ENCODE peak calls at places on chromosomes 12 and 14, in seven cellular contexts. K is fibroblast of lung, L is fibroblast of mammary gland, R is cardiac muscle cell, S is tibial artery, W is cardiac fibroblast, H is psoas muscle. T is an unnamed sample.

GRCh38 chr14:36580856-36581831 is 1.3 kb downstream of the NKX2-8 start:
- DNase-seq in L (peak), S (no peak), K (peak), R (peak), W (peak), H (no peak), T (no peak)

GRCh38 chr14:42944284-42944683 is 1337.6 kb downstream of the LRFN5 start:
- DNase-seq in S (no peak), W (peak), K (peak), H (no peak), L (peak), R (peak), T (no peak)

GRCh38 chr14:59657769-59658168 is 81.2 kb upstream of the CCDC175 start:
- DNase-seq in W (no peak), K (no peak), S (no peak), R (no peak), H (no peak), L (no peak), T (no peak)

GRCh38 chr14:31420013-31420318 is 384 bp downstream of the HEATR5A start:
- DNase-seq in H (peak), S (peak), L (no peak), K (no peak), W (no peak), R (no peak), T (peak)

GRCh38 chr12:11729439-11730150 is 80.1 kb downstream of the ETV6 start:
- DNase-seq in K (no peak), R (no peak), H (no peak), L (no peak), W (no peak), S (no peak), T (no peak)

GRCh38 chr12:108730337-108731104 is 797 bp downstream of the CORO1C start:
- DNase-seq in L (peak), S (peak), K (peak), W (peak), R (peak), H (peak), T (no peak)

GRCh38 chr14:32134448-32135070 is 57.5 kb downstream of the ARHGAP5 start:
- DNase-seq in L (peak), S (no peak), W (no peak), R (peak), H (no peak), K (peak), T (peak)

GRCh38 chr12:43255642-43256041 is 296.4 kb downstream of the ADAMTS20 start:
- DNase-seq in H (no peak), W (no peak), L (no peak), K (no peak), S (no peak), R (no peak), T (no peak)

GRCh38 chr12:69733638-69734037 is 5.0 kb upstream of the RAB3IP start:
- DNase-seq in K (no peak), W (no peak), H (no peak), L (no peak), R (no peak), S (no peak), T (no peak)

GRCh38 chr14:53151867-53152626 is 1.1 kb downstream of the DDHD1 start:
- DNase-seq in W (peak), K (peak), L (peak), S (peak), R (peak), H (peak), T (peak)
- TF ChIP-seq CTCF in W (peak), K (no peak), L (peak), S (peak), R (peak), H (no peak), T (peak)

GRCh38 chr12:1583421-1584078 is 10.8 kb downstream of the FBXL14 start:
- DNase-seq in R (peak), L (peak), W (peak), K (peak), H (no peak), S (peak), T (no peak)
- H3K4me3 ChIP-seq in R (no peak), L (no peak), W (no peak), K (peak), H (peak), S (peak), T (no peak)

GRCh38 chr14:21846227-21846885 is 172.7 kb upstream of the OR4E1 start:
- DNase-seq in K (no peak), R (peak), W (no peak), H (no peak), S (no peak), L (peak), T (no peak)
- TF ChIP-seq CTCF in K (peak), R (peak), W (peak), H (peak), S (no peak), L (peak), T (peak)

GRCh38 chr14:65167072-65167645 is 64.8 kb upstream of the MAX start:
- DNase-seq in L (no peak), H (no peak), S (no peak), K (no peak), W (no peak), R (no peak), T (no peak)

GRCh38 chr14:65169351-65169750 is 67.0 kb upstream of the MAX start:
- DNase-seq in S (no peak), W (peak), K (peak), H (no peak), R (peak), L (peak), T (no peak)

GRCh38 chr14:65168840-65169239 is 66.5 kb upstream of the MAX start:
- DNase-seq in L (peak), S (no peak), R (peak), W (peak), H (no peak), K (no peak), T (no peak)

GRCh38 chr14:65170768-65171251 is 68.5 kb upstream of the MAX start:
- DNase-seq in H (no peak), W (peak), L (peak), K (peak), R (peak), S (no peak), T (no peak)

GRCh38 chr14:65170318-65170717 is 68.0 kb upstream of the MAX start:
- DNase-seq in R (no peak), S (no peak), L (no peak), K (no peak), H (no peak), W (no peak), T (no peak)
- H3K4me3 ChIP-seq in R (no peak), S (no peak), L (peak), K (no peak), H (peak), W (no peak), T (no peak)

GRCh38 chr14:35044939-35045797 is 904 bp upstream of the FAM177A1 start:
- DNase-seq in L (peak), S (no peak), H (no peak), R (peak), K (peak), W (peak), T (no peak)

GRCh38 chr14:35045798-35046047 is 349 bp upstream of the FAM177A1 start:
- DNase-seq in W (no peak), R (no peak), L (no peak), K (no peak), H (no peak), S (no peak), T (no peak)

GRCh38 chr14:35047961-35048513 is 2.0 kb downstream of the FAM177A1 start:
- DNase-seq in S (no peak), K (no peak), H (no peak), W (no peak), L (no peak), R (no peak), T (no peak)

GRCh38 chr14:35046048-35046750 is at the start of gene FAM177A1:
- DNase-seq in L (peak), H (peak), W (peak), K (peak), S (peak), R (peak), T (peak)

DNA sequence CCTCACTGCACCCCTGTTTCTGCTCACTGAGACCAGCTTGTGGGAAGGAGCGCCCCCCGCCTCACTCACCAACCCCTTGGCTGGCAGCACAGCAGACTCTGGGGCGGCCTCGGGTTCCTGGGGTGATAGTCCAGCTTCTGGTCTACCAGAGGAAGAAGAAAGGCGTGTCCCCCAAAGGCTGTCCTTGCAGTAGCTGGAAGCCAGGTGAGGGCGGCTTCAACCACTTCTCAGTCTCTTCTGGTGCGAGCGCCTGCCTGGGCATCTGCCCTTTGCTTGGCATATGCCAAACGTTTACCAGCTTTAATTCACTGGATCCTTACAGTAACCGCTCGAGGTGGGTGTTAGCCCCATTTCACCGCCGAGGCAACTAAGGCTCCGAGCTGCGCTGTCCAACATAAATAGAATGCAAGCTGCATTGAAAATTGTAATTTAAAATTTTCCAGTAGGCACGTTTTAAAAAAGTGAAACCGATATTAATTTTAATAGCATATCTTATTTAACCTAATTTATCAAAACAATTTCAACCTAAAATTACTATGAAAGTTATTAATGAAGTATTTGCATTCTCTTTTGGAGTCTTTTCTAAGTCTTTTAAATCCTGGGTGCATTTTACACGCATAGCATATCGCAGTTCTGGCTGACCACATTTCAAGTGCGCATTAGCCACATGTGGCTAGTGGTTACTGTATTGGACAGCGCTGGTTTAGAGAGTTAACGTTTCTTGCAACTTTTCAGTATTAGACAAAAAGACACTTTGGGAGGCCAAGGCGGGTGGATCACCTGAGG is 872 bp downstream of the FAM177A1 start:
- DNase-seq in L (peak), W (no peak), H (peak), K (peak), S (no peak), R (no peak), T (no peak)
- TF ChIP-seq CTCF in L (no peak), W (no peak), H (no peak), K (no peak), S (no peak), R (no peak), T (no peak)

GRCh38 chr12:131840643-131841416 is 12.6 kb downstream of the MMP17 start:
- DNase-seq in H (no peak), K (no peak), L (no peak), S (no peak), W (no peak), R (no peak), T (no peak)
- H3K4me3 ChIP-seq in H (no peak), K (no peak), L (no peak), S (no peak), W (no peak), R (no peak), T (no peak)

GRCh38 chr14:89953602-89954001 is 928 bp downstream of the EFCAB11 start:
- DNase-seq in L (no peak), H (no peak), K (no peak), R (no peak), W (no peak), S (no peak), T (no peak)

GRCh38 chr14:89955418-89956293 is at the start of gene TDP1:
- DNase-seq in R (peak), K (peak), W (peak), L (peak), S (peak), H (peak), T (peak)

GRCh38 chr14:89955022-89955414 is 488 bp upstream of the EFCAB11 start:
- DNase-seq in R (no peak), S (no peak), L (no peak), K (no peak), W (no peak), H (no peak), T (peak)

GRCh38 chr14:89952581-89952980 is 1.9 kb downstream of the EFCAB11 start:
- DNase-seq in K (no peak), W (no peak), R (no peak), S (no peak), L (no peak), H (no peak), T (no peak)

GRCh38 chr14:89954045-89955021 is at the start of gene EFCAB11:
- DNase-seq in S (peak), R (peak), W (peak), H (peak), K (peak), L (peak), T (peak)
- TF ChIP-seq CTCF in S (no peak), R (peak), W (no peak), H (no peak), K (peak), L (peak), T (peak)

DNA sequence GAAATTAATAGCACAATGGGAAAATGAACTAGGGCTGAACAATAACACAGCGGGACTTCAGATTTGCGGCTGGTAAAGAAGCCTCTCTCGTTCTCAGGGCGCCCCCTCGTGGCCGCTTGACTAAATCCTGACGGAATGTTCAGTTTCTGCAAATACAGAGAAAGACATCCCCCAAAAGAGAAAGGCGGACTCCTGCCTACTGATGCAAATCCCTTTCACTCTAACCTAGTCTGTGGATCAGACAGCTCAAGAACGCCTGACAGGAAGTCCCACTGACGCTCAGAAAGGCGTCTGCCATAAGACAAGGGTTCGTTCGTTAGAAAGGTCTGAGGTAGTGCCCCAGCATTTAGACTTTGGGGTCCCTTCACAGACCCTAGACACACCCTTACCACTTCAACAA is 2.5 kb downstream of the NUAK1 start:
- DNase-seq in H (peak), S (peak), K (peak), L (peak), W (peak), R (peak), T (no peak)
- H3K4me3 ChIP-seq in H (peak), S (peak), K (peak), L (no peak), W (peak), R (peak), T (no peak)

GRCh38 chr12:125113800-125114199 is 48.6 kb downstream of the AACS start:
- DNase-seq in H (no peak), R (no peak), S (no peak), L (no peak), K (no peak), W (no peak), T (no peak)

GRCh38 chr12:125110641-125111360 is 45.6 kb downstream of the AACS start:
- DNase-seq in K (peak), S (no peak), W (peak), R (peak), L (peak), H (no peak), T (peak)

GRCh38 chr12:125111403-125111802 is 46.2 kb downstream of the AACS start:
- DNase-seq in R (peak), K (no peak), S (no peak), H (no peak), W (peak), L (no peak), T (no peak)

GRCh38 chr12:125113263-125113662 is 48.0 kb downstream of the AACS start:
- DNase-seq in W (no peak), K (no peak), H (no peak), R (no peak), L (no peak), S (no peak), T (no peak)

DNA sequence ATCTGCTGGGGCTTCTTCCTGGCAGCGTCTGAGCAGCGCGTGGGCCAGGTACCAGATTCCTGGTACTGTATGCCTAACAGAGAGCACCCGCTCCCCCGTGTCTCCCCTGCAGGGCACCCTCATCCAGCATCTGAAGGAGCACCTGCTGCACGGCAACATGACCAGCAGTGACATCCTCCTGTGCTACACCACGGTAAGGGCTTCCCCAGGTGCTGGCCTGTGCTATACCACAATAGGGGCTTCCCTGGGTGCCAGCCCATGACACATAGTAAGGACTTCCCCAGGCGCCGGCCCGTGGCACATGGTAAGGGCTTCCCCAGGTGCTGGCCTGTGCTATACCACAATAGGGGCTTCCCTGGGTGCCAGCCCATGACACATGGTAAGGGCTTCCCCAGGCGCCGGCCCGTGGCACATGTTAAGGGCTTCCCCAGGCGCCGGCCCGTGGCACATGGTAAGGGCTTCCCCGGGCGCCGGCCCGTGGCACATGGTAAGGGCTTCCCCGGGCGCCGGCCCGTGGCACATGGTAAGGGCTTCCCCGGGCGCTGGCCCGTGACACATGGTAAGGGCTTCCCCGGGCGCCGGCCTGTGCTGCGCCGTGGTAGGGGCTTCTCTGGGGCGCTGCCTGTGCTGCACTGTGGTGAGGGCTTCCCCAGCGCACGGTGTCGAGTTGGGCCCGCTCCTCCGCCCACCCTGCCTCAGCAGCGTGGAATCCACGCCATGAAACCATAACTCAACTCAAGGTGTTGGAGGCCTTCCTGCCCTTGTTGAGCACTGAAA is 49.3 kb downstream of the AACS start:
- DNase-seq in S (no peak), H (no peak), L (no peak), K (no peak), R (no peak), W (no peak), T (no peak)
- TF ChIP-seq CTCF in S (no peak), H (no peak), L (no peak), K (no peak), R (no peak), W (no peak), T (no peak)

GRCh38 chr12:1830981-1831930 is 10.9 kb downstream of the LRTM2 start:
- DNase-seq in L (peak), S (no peak), W (peak), H (peak), K (peak), R (peak), T (peak)
- H3K4me3 ChIP-seq in L (no peak), S (no peak), W (no peak), H (no peak), K (no peak), R (no peak), T (peak)

T was measured in LNCaP clone FGC.